ENCODE peak calls at places on chromosomes 2 and 18, in eight cellular contexts. F is HCT116, X is GM23338, B is SK-N-SH, I is neural progenitor cell, K is PC-3, T is MM.1S, D is hepatocyte. R is an unnamed sample.

GRCh38 chr2:208315081-208315788 is 49.2 kb downstream of the PIKFYVE start:
- DNase-seq in B (no peak), D (no peak), I (no peak), F (no peak), X (no peak), K (peak), T (no peak), R (no peak)

GRCh38 chr2:72984172-72984671 is 66.9 kb downstream of the EMX1 start:
- DNase-seq in T (no peak), F (no peak), I (no peak), B (no peak), X (no peak), D (no peak), K (no peak), R (no peak)

GRCh38 chr2:84492571-84492970 is 23.7 kb upstream of the DNAH6 start:
- DNase-seq in I (no peak), X (peak), T (no peak), D (no peak), B (no peak), K (no peak), F (no peak), R (no peak)

GRCh38 chr2:30185175-30185574 is 38.4 kb downstream of the YPEL5 start:
- DNase-seq in F (no peak), K (no peak), X (no peak), T (no peak), D (peak), I (no peak), B (no peak), R (no peak)

GRCh38 chr2:48107326-48107925 is 201.1 kb upstream of the FBXO11 start:
- DNase-seq in D (peak), T (no peak), K (peak), X (peak), B (no peak), I (no peak), F (peak), R (no peak)

GRCh38 chr18:32271649-32272324 is 81.9 kb downstream of the MEP1B start:
- DNase-seq in D (peak), I (peak), B (peak), K (peak), F (peak), X (peak), T (peak), R (peak)

GRCh38 chr18:9539283-9539682 is 64.0 kb downstream of the RALBP1 start:
- DNase-seq in D (no peak), X (no peak), F (no peak), K (peak), I (no peak), T (no peak), B (no peak), R (no peak)

GRCh38 chr2:102301867-102302362 is 9.4 kb upstream of the IL1RL1 start:
- DNase-seq in X (peak), B (no peak), K (peak), T (peak), F (peak), I (peak), D (peak), R (peak)

GRCh38 chr2:232292395-232293154 is 86.0 kb upstream of the ALPP start:
- DNase-seq in K (peak), D (peak), X (peak), F (peak), I (peak), T (peak), B (peak), R (peak)

GRCh38 chr18:27577265-27577664 is 392.2 kb upstream of the CHST9 start:
- DNase-seq in K (no peak), D (no peak), T (no peak), B (no peak), F (no peak), I (peak), X (no peak), R (no peak)
- TF ChIP-seq CTCF in K (no peak), D (no peak), T (no peak), B (no peak), F (no peak), I (no peak), X (no peak), R (no peak)

DNA sequence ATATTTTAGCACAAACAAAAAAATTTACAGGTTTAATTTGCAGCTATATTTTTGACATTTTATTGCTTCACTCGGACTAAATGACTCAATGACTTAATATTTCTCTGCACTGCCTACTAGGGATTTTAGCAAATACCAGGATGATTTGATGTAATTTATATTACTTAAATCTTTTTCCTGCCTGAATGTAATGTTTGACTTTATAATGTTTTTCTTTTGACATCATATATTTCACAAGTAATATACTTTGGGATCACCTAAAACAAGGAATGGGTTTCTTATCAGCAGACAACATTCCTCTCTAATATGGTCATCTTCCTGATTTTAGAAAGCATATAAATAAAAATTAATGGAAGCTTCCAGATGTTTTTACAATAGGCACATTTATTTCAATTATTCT is 253.2 kb upstream of the EPC2 start:
- DNase-seq in I (no peak), K (peak), B (no peak), X (no peak), T (no peak), D (no peak), F (no peak), R (no peak)
- TF ChIP-seq EZH2phosphoT487 in I (no peak), K (no peak), B (no peak), X (no peak), T (no peak), D (no peak), F (no peak), R (no peak)

GRCh38 chr2:99552529-99552928 is 62.7 kb upstream of the REV1 start:
- DNase-seq in B (peak), F (no peak), D (no peak), I (no peak), X (no peak), K (no peak), T (no peak), R (no peak)

GRCh38 chr2:99555410-99555809 is 65.6 kb upstream of the REV1 start:
- DNase-seq in D (no peak), I (no peak), T (no peak), X (peak), K (no peak), F (no peak), B (no peak), R (no peak)

GRCh38 chr2:99559075-99559662 is 69.4 kb upstream of the REV1 start:
- DNase-seq in K (peak), F (peak), D (peak), B (peak), T (peak), I (peak), X (peak), R (peak)

GRCh38 chr2:99550368-99550767 is 60.6 kb upstream of the REV1 start:
- DNase-seq in K (no peak), B (no peak), F (no peak), T (no peak), X (peak), D (no peak), I (no peak), R (no peak)

GRCh38 chr2:99554238-99554637 is 64.4 kb upstream of the REV1 start:
- DNase-seq in T (no peak), D (peak), I (peak), B (no peak), X (peak), F (no peak), K (no peak), R (no peak)
- TF ChIP-seq CTCF in T (no peak), D (peak), I (peak), B (no peak), X (peak), F (peak), K (peak), R (peak)

GRCh38 chr2:142937347-142937746 is 59.9 kb downstream of the KYNU start:
- DNase-seq in T (no peak), B (no peak), D (no peak), F (no peak), I (no peak), K (no peak), X (no peak), R (no peak)

GRCh38 chr2:142944264-142944663 is 66.8 kb downstream of the KYNU start:
- DNase-seq in I (no peak), X (no peak), K (peak), B (no peak), D (no peak), F (no peak), T (no peak), R (no peak)

GRCh38 chr2:142944721-142945120 is 67.3 kb downstream of the KYNU start:
- DNase-seq in I (no peak), F (no peak), X (no peak), T (no peak), D (no peak), K (peak), B (no peak), R (no peak)

GRCh38 chr2:142938240-142938639 is 60.8 kb downstream of the KYNU start:
- DNase-seq in B (no peak), I (no peak), X (no peak), T (no peak), K (no peak), D (no peak), F (no peak), R (no peak)

GRCh38 chr2:142940606-142941223 is 63.3 kb downstream of the KYNU start:
- DNase-seq in I (peak), T (no peak), K (no peak), D (no peak), F (no peak), X (no peak), B (no peak), R (no peak)
- TF ChIP-seq EZH2phosphoT487 in I (no peak), T (no peak), K (no peak), D (no peak), F (no peak), X (no peak), B (no peak), R (no peak)

DNA sequence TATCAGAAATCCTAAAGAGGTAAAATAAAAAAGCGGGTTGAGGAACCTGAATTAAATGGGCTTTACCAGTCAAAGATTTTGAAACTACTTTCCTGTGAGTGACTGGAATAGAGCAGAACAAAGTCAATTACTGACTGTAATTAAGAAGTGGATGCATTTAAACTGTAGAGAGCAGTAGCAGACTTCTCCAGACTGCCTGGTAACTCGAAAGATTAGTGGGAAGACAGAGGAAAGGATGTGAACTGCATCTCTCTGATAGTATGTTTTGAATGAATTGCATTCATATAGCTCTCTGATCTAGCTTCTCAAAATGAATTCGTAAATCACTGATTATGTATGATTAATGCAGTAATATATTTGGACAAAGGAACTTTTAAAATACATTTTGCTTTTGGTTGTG is 303.9 kb downstream of the ARHGAP15 start:
- DNase-seq in T (no peak), F (no peak), I (peak), D (no peak), X (peak), B (peak), K (no peak), R (no peak)
- TF ChIP-seq CTCF in T (no peak), F (peak), I (peak), D (peak), X (peak), B (peak), K (no peak), R (no peak)

GRCh38 chr18:28267276-28267675 is 90.3 kb upstream of the CDH2 start:
- DNase-seq in T (no peak), X (no peak), K (no peak), D (no peak), I (no peak), F (no peak), B (no peak), R (no peak)
- TF ChIP-seq EZH2phosphoT487 in T (no peak), X (no peak), K (no peak), D (no peak), I (no peak), F (no peak), B (no peak), R (no peak)

GRCh38 chr2:238256594-238257104 is 16.8 kb upstream of the HES6 start:
- DNase-seq in I (peak), F (peak), T (peak), B (peak), K (peak), D (peak), X (peak), R (peak)
- TF ChIP-seq CTCF in I (peak), F (peak), T (peak), B (peak), K (peak), D (peak), X (peak), R (peak)

DNA sequence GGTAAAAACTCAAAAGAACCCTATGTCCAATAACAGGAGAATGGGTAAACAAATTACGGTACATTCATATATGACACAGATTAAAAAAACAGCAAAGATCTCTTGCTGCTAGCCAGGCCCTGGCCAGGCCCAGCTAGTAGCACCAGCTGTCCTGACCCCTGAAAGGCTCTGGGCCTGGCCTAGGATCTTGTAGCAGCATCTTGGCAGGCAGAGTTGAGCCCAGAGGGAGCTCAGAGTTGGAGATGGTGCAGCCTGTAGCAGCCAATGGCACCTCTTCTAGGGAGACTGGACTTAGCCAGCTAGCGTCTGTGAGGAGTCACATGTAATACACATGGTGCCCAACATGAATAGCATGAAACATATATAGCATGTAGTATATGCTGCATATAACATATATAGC is 69.1 kb downstream of the HS6ST1 start:
- DNase-seq in F (no peak), B (no peak), I (no peak), K (no peak), X (no peak), T (no peak), D (no peak), R (no peak)
- TF ChIP-seq EZH2phosphoT487 in F (no peak), B (no peak), I (no peak), K (no peak), X (no peak), T (no peak), D (no peak), R (no peak)